ENCODE peak calls at places on chromosomes 5 and 9, in six cellular contexts. V, M, P, Z, L and E are unnamed samples.
A peak's percentile ranks its signal among the peaks of the same experiment; 100 is the strongest.

GRCh38 chr9:118533850-118534249 is 829.6 kb downstream of the TLR4 start:
- DNase-seq in P (no peak), L (no peak), M (no peak), V (no peak), Z (no peak), E (no peak)

GRCh38 chr5:138737494-138738265 is 15.5 kb upstream of the CTNNA1 start:
- DNase-seq in M (no peak), V (no peak), P (no peak), L (peak; percentile 34), Z (no peak), E (no peak)

GRCh38 chr9:69443178-69443577 is 118.2 kb downstream of the ENTREP1 start:
- DNase-seq in P (no peak), M (no peak), V (no peak), Z (no peak), L (no peak), E (no peak)

GRCh38 chr5:66149950-66150349 is 5.8 kb downstream of the SREK1 start:
- DNase-seq in V (no peak), M (no peak), P (no peak), Z (no peak), L (no peak), E (no peak)

GRCh38 chr9:137828527-137829259 is 48.9 kb upstream of the CACNA1B start:
- DNase-seq in V (no peak), Z (peak; percentile 45), L (peak; percentile 21), P (no peak), M (peak; percentile 18), E (peak; percentile 27)

GRCh38 chr9:138061631-138062030 is 184.0 kb downstream of the CACNA1B start:
- DNase-seq in M (no peak), V (no peak), P (no peak), L (no peak), Z (no peak), E (no peak)

GRCh38 chr5:125190232-125191051 is 444.0 kb upstream of the ZNF608 start:
- DNase-seq in Z (no peak), P (no peak), V (no peak), L (no peak), M (no peak), E (peak; percentile 37)

GRCh38 chr9:98357921-98358535 is 102.6 kb upstream of the TBC1D2 start:
- DNase-seq in P (no peak), L (peak; percentile 62), Z (no peak), M (no peak), V (no peak), E (no peak)

GRCh38 chr5:76601470-76601869 is 21.7 kb downstream of the F2RL2 start:
- DNase-seq in Z (no peak), M (no peak), L (peak; percentile 87), P (no peak), V (peak; percentile 23), E (peak; percentile 79)

GRCh38 chr5:41246376-41246775 is 33.0 kb upstream of the C6 start:
- DNase-seq in P (no peak), M (no peak), Z (no peak), V (no peak), L (peak; percentile 87), E (no peak)

GRCh38 chr5:11509793-11510192 is 394.5 kb downstream of the CTNND2 start:
- DNase-seq in Z (no peak), V (no peak), P (no peak), L (no peak), M (no peak), E (no peak)

GRCh38 chr5:43589310-43589709 is 13.7 kb upstream of the NNT start:
- DNase-seq in V (no peak), P (no peak), M (no peak), L (no peak), Z (no peak), E (no peak)

GRCh38 chr5:169701910-169702451 is 64.9 kb downstream of the DOCK2 start:
- DNase-seq in L (peak; percentile 73), Z (no peak), P (no peak), V (peak; percentile 20), M (no peak), E (peak; percentile 70)

GRCh38 chr5:160181965-160182622 is 47.2 kb upstream of the FABP6 start:
- DNase-seq in P (no peak), M (no peak), Z (no peak), V (no peak), L (no peak), E (no peak)

GRCh38 chr5:158212915-158213314 is 354.0 kb upstream of the CLINT1 start:
- DNase-seq in L (no peak), M (no peak), Z (no peak), P (no peak), V (no peak), E (no peak)

GRCh38 chr9:133782157-133783130 is 44.3 kb upstream of the SARDH start:
- DNase-seq in M (peak; percentile 66), P (peak; percentile 60), L (peak; percentile 78), Z (peak; percentile 86), V (peak; percentile 78), E (peak; percentile 88)

GRCh38 chr5:80655231-80655784 is 525 bp upstream of the DHFR start:
- DNase-seq in Z (no peak), V (no peak), L (peak; percentile 30), P (no peak), M (no peak), E (no peak)

GRCh38 chr5:118327389-118327788 is 661.0 kb downstream of the DTWD2 start:
- DNase-seq in L (no peak), P (no peak), Z (no peak), V (no peak), M (no peak), E (no peak)

GRCh38 chr5:52743970-52744369 is 43.7 kb upstream of the ITGA1 start:
- DNase-seq in L (peak; percentile 42), V (no peak), M (peak; percentile 42), P (no peak), Z (no peak), E (peak; percentile 59)

GRCh38 chr9:137900584-137901310 is 23.2 kb downstream of the CACNA1B start:
- DNase-seq in L (no peak), P (no peak), M (no peak), Z (no peak), V (no peak), E (no peak)

GRCh38 chr9:120066315-120066714 is 513.7 kb downstream of the CDK5RAP2 start:
- DNase-seq in M (no peak), L (no peak), Z (no peak), P (no peak), V (no peak), E (no peak)

GRCh38 chr9:137569609-137570203 is 9.0 kb downstream of the DPH7 start:
- DNase-seq in L (no peak), P (no peak), Z (no peak), V (no peak), M (no peak), E (no peak)

GRCh38 chr9:99515087-99515486 is 293.0 kb downstream of the SEC61B start:
- DNase-seq in P (no peak), Z (no peak), M (no peak), L (no peak), V (no peak), E (no peak)

GRCh38 chr5:141149812-141150211 is at the start of gene PCDHB6:
- DNase-seq in L (peak; percentile 6), Z (no peak), V (no peak), P (no peak), M (no peak), E (no peak)

GRCh38 chr9:108467653-108468324 is 388.0 kb downstream of the ACTL7B start:
- DNase-seq in L (peak; percentile 47), Z (no peak), P (no peak), M (no peak), V (no peak), E (peak; percentile 40)

GRCh38 chr5:139655727-139656271 is 7.7 kb downstream of the CXXC5 start:
- DNase-seq in Z (no peak), V (no peak), M (no peak), L (no peak), P (no peak), E (peak; percentile 80)

GRCh38 chr5:134136221-134136631 is 21.7 kb downstream of the TCF7 start:
- DNase-seq in L (no peak), M (peak; percentile 2), Z (no peak), V (no peak), P (no peak), E (no peak)

GRCh38 chr5:106171708-106172107 is 1499.0 kb downstream of the EFNA5 start:
- DNase-seq in P (no peak), Z (no peak), L (peak; percentile 72), M (no peak), V (no peak), E (peak; percentile 14)

GRCh38 chr5:61048534-61048933 is 103.5 kb downstream of the NDUFAF2 start:
- DNase-seq in L (peak; percentile 42), Z (no peak), M (no peak), V (no peak), P (no peak), E (peak; percentile 30)

GRCh38 chr5:51275428-51275827 is 107.8 kb upstream of the ISL1 start:
- DNase-seq in L (no peak), P (no peak), M (no peak), V (no peak), Z (no peak), E (no peak)

GRCh38 chr5:66810747-66811355 is 214.7 kb downstream of the MAST4 start:
- DNase-seq in V (no peak), L (peak; percentile 6), Z (no peak), M (no peak), P (no peak), E (no peak)

GRCh38 chr9:85600675-85601263 is 141.0 kb downstream of the AGTPBP1 start:
- DNase-seq in P (no peak), Z (no peak), V (peak; percentile 1), L (no peak), M (no peak), E (no peak)

GRCh38 chr9:97774657-97775056 is 77.5 kb upstream of the XPA start:
- DNase-seq in V (no peak), Z (no peak), M (no peak), L (no peak), P (no peak), E (no peak)

GRCh38 chr5:148208226-148208625 is 5.4 kb downstream of the SPINK6 start:
- DNase-seq in M (no peak), L (no peak), P (no peak), V (no peak), Z (no peak), E (peak; percentile 27)